ENCODE peak calls at places on chromosome 22, in four cellular contexts. J, Z, I and V are unnamed samples.

GRCh38 chr22:43829448-43829821 is 17.3 kb upstream of the EFCAB6 start:
- DNase-seq in J (no peak), Z (no peak), I (no peak), V (no peak)

GRCh38 chr22:43334378-43334777 is 8.8 kb downstream of the SCUBE1 start:
- DNase-seq in J (no peak), I (no peak), Z (no peak), V (no peak)

GRCh38 chr22:50062509-50063135 is 4.5 kb upstream of the TTLL8 start:
- DNase-seq in I (no peak), J (no peak), Z (no peak), V (no peak)

GRCh38 chr22:29581799-29582198 is 886 bp upstream of the NIPSNAP1 start:
- DNase-seq in J (peak), I (peak), Z (no peak), V (peak)

GRCh38 chr22:22425783-22426624 is 82.5 kb downstream of the ZNF280B start:
- DNase-seq in Z (no peak), I (no peak), J (no peak), V (no peak)

GRCh38 chr22:50673231-50674126 is 856 bp downstream of the SHANK3 start:
- DNase-seq in I (no peak), Z (no peak), J (no peak), V (no peak)

GRCh38 chr22:35393116-35394010 is 6.6 kb upstream of the MCM5 start:
- DNase-seq in J (no peak), I (no peak), Z (no peak), V (no peak)

GRCh38 chr22:31895317-31896133 is 48.8 kb upstream of the YWHAH start:
- DNase-seq in Z (no peak), I (no peak), J (no peak), V (no peak)

GRCh38 chr22:50583294-50583865 is 731 bp upstream of the CHKB start:
- DNase-seq in J (no peak), I (no peak), Z (no peak), V (no peak)

GRCh38 chr22:42769574-42770447 is 49.1 kb upstream of the A4GALT start:
- DNase-seq in I (peak), J (peak), Z (no peak), V (peak)